ENCODE peak calls at places on chromosomes 11 and 22, in five cellular contexts. One of them, this sample, is unnamed.

GRCh38 chr11:33375688-33376311 is 118.6 kb downstream of the HIPK3 start:
- DNase-seq in T-helper 9 cell: no peak
- DNase-seq in brain pericyte: no peak
- DNase-seq in activated T-cell treated with anti-CD3 and anti-CD28 coated beads for 1 hour: no peak
- DNase-seq in C1 segment of cervical spinal cord: no peak
- DNase-seq in this sample: peak; percentile 37

GRCh38 chr22:27551402-27551801 is 250.2 kb downstream of the MN1 start:
- DNase-seq in C1 segment of cervical spinal cord: no peak
- DNase-seq in activated T-cell treated with anti-CD3 and anti-CD28 coated beads for 1 hour: no peak
- DNase-seq in T-helper 9 cell: no peak
- DNase-seq in brain pericyte: no peak
- DNase-seq in this sample: no peak

GRCh38 chr11:96287796-96288439 is 55.1 kb downstream of the MAML2 start:
- DNase-seq in C1 segment of cervical spinal cord: no peak
- DNase-seq in T-helper 9 cell: no peak
- DNase-seq in activated T-cell treated with anti-CD3 and anti-CD28 coated beads for 1 hour: no peak
- DNase-seq in brain pericyte: no peak
- DNase-seq in this sample: no peak

GRCh38 chr11:77065878-77066228 is 918 bp upstream of the CAPN5 start:
- DNase-seq in T-helper 9 cell: no peak
- DNase-seq in brain pericyte: no peak
- DNase-seq in C1 segment of cervical spinal cord: no peak
- DNase-seq in activated T-cell treated with anti-CD3 and anti-CD28 coated beads for 1 hour: no peak
- DNase-seq in this sample: peak; percentile 43

GRCh38 chr11:12269104-12269441 is 108.3 kb upstream of the PARVA start:
- DNase-seq in T-helper 9 cell: no peak
- DNase-seq in brain pericyte: no peak
- DNase-seq in C1 segment of cervical spinal cord: no peak
- DNase-seq in activated T-cell treated with anti-CD3 and anti-CD28 coated beads for 1 hour: no peak
- DNase-seq in this sample: peak; percentile 65

GRCh38 chr11:16981651-16982194 is 32.5 kb downstream of the PLEKHA7 start:
- DNase-seq in T-helper 9 cell: no peak
- DNase-seq in activated T-cell treated with anti-CD3 and anti-CD28 coated beads for 1 hour: no peak
- DNase-seq in C1 segment of cervical spinal cord: peak; percentile 71
- DNase-seq in brain pericyte: peak; percentile 61
- DNase-seq in this sample: peak; percentile 8

GRCh38 chr11:118380571-118380970 is 20.8 kb upstream of the ATP5MG start:
- DNase-seq in brain pericyte: no peak
- DNase-seq in activated T-cell treated with anti-CD3 and anti-CD28 coated beads for 1 hour: no peak
- DNase-seq in T-helper 9 cell: no peak
- DNase-seq in C1 segment of cervical spinal cord: no peak
- DNase-seq in this sample: no peak

GRCh38 chr11:94400839-94401772 is at the start of gene GPR83:
- DNase-seq in brain pericyte: no peak
- DNase-seq in C1 segment of cervical spinal cord: no peak
- DNase-seq in activated T-cell treated with anti-CD3 and anti-CD28 coated beads for 1 hour: no peak
- DNase-seq in T-helper 9 cell: no peak
- DNase-seq in this sample: no peak

GRCh38 chr11:80916180-80916811 is 1475.5 kb upstream of the TENM4 start:
- DNase-seq in C1 segment of cervical spinal cord: no peak
- DNase-seq in activated T-cell treated with anti-CD3 and anti-CD28 coated beads for 1 hour: no peak
- DNase-seq in T-helper 9 cell: no peak
- DNase-seq in brain pericyte: no peak
- DNase-seq in this sample: no peak

GRCh38 chr11:23594755-23595154 is 734.5 kb upstream of the CCDC179 start:
- DNase-seq in activated T-cell treated with anti-CD3 and anti-CD28 coated beads for 1 hour: no peak
- DNase-seq in brain pericyte: no peak
- DNase-seq in C1 segment of cervical spinal cord: no peak
- DNase-seq in T-helper 9 cell: no peak
- DNase-seq in this sample: no peak

GRCh38 chr11:58142781-58143180 is 17.5 kb upstream of the OR9I1 start:
- DNase-seq in activated T-cell treated with anti-CD3 and anti-CD28 coated beads for 1 hour: no peak
- DNase-seq in T-helper 9 cell: no peak
- DNase-seq in brain pericyte: no peak
- DNase-seq in C1 segment of cervical spinal cord: no peak
- DNase-seq in this sample: no peak

GRCh38 chr11:130612291-130612802 is 163.9 kb downstream of the ADAMTS15 start:
- DNase-seq in activated T-cell treated with anti-CD3 and anti-CD28 coated beads for 1 hour: no peak
- DNase-seq in brain pericyte: no peak
- DNase-seq in T-helper 9 cell: no peak
- DNase-seq in C1 segment of cervical spinal cord: no peak
- DNase-seq in this sample: peak; percentile 24

This sample was measured in LHCN-M2.